ENCODE peak calls at places on chromosome 14, in five cellular contexts. One of them, this sample, is unnamed.

GRCh38 chr14:85444685-85445084 is 85.3 kb upstream of the FLRT2 start:
- DNase-seq in psoas muscle: no peak
- DNase-seq in right lobe of liver: no peak
- DNase-seq in cardiac muscle cell: peak; percentile 77
- DNase-seq in CD8-positive, alpha-beta T cell: no peak
- DNase-seq in this sample: no peak

GRCh38 chr14:106872619-106873446 is 1346.5 kb downstream of the TMEM121 start:
- DNase-seq in right lobe of liver: peak; percentile 74
- DNase-seq in psoas muscle: peak; percentile 67
- DNase-seq in CD8-positive, alpha-beta T cell: peak; percentile 82
- DNase-seq in cardiac muscle cell: no peak
- DNase-seq in this sample: peak; percentile 89

GRCh38 chr14:91367173-91368171 is 50.1 kb downstream of the CCDC88C start:
- DNase-seq in cardiac muscle cell: no peak
- DNase-seq in CD8-positive, alpha-beta T cell: peak; percentile 84
- DNase-seq in right lobe of liver: no peak
- DNase-seq in psoas muscle: no peak
- DNase-seq in this sample: peak; percentile 80

GRCh38 chr14:69073429-69073828 is 79.5 kb downstream of the DCAF5 start:
- DNase-seq in CD8-positive, alpha-beta T cell: no peak
- DNase-seq in cardiac muscle cell: no peak
- DNase-seq in right lobe of liver: no peak
- DNase-seq in psoas muscle: no peak
- DNase-seq in this sample: no peak

GRCh38 chr14:56145181-56145580 is 27.0 kb downstream of the PELI2 start:
- DNase-seq in psoas muscle: no peak
- DNase-seq in right lobe of liver: no peak
- DNase-seq in CD8-positive, alpha-beta T cell: no peak
- DNase-seq in cardiac muscle cell: no peak
- DNase-seq in this sample: no peak

GRCh38 chr14:52003324-52003723 is 14.0 kb downstream of the RTRAF start:
- DNase-seq in psoas muscle: no peak
- DNase-seq in CD8-positive, alpha-beta T cell: no peak
- DNase-seq in cardiac muscle cell: no peak
- DNase-seq in right lobe of liver: no peak
- DNase-seq in this sample: no peak

GRCh38 chr14:60662987-60663386 is 13.7 kb upstream of the SIX1 start:
- DNase-seq in CD8-positive, alpha-beta T cell: no peak
- DNase-seq in cardiac muscle cell: no peak
- DNase-seq in psoas muscle: no peak
- DNase-seq in right lobe of liver: no peak
- DNase-seq in this sample: no peak

GRCh38 chr14:23512156-23512555 is 39.4 kb downstream of the ZFHX2 start:
- DNase-seq in psoas muscle: no peak
- DNase-seq in right lobe of liver: no peak
- DNase-seq in cardiac muscle cell: no peak
- DNase-seq in CD8-positive, alpha-beta T cell: peak; percentile 26
- DNase-seq in this sample: no peak

GRCh38 chr14:24954037-24954696 is 95.8 kb downstream of the STXBP6 start:
- DNase-seq in cardiac muscle cell: no peak
- DNase-seq in right lobe of liver: no peak
- DNase-seq in CD8-positive, alpha-beta T cell: no peak
- DNase-seq in psoas muscle: no peak
- DNase-seq in this sample: no peak

GRCh38 chr14:52026921-52027320 is 37.6 kb downstream of the RTRAF start:
- DNase-seq in psoas muscle: no peak
- DNase-seq in CD8-positive, alpha-beta T cell: no peak
- DNase-seq in right lobe of liver: no peak
- DNase-seq in cardiac muscle cell: no peak
- DNase-seq in this sample: no peak

GRCh38 chr14:90698379-90698869 is 117.8 kb downstream of the TTC7B start:
- DNase-seq in psoas muscle: peak; percentile 81
- DNase-seq in right lobe of liver: peak; percentile 61
- DNase-seq in cardiac muscle cell: no peak
- DNase-seq in CD8-positive, alpha-beta T cell: no peak
- DNase-seq in this sample: no peak

GRCh38 chr14:23555882-23556699 is at the start of gene THTPA:
- DNase-seq in CD8-positive, alpha-beta T cell: peak; percentile 95
- DNase-seq in cardiac muscle cell: peak; percentile 96
- DNase-seq in right lobe of liver: peak; percentile 97
- DNase-seq in psoas muscle: peak; percentile 95
- DNase-seq in this sample: peak; percentile 96

GRCh38 chr14:83171761-83172160 is 1638.1 kb upstream of the SEL1L start:
- DNase-seq in CD8-positive, alpha-beta T cell: no peak
- DNase-seq in cardiac muscle cell: no peak
- DNase-seq in right lobe of liver: no peak
- DNase-seq in psoas muscle: no peak
- DNase-seq in this sample: no peak

GRCh38 chr14:39469094-39469710 is 37.0 kb upstream of the FBXO33 start:
- DNase-seq in right lobe of liver: no peak
- DNase-seq in cardiac muscle cell: peak; percentile 82
- DNase-seq in psoas muscle: no peak
- DNase-seq in CD8-positive, alpha-beta T cell: peak; percentile 38
- DNase-seq in this sample: no peak

GRCh38 chr14:33348510-33348909 is 409.8 kb downstream of the NPAS3 start:
- DNase-seq in right lobe of liver: no peak
- DNase-seq in psoas muscle: no peak
- DNase-seq in cardiac muscle cell: no peak
- DNase-seq in CD8-positive, alpha-beta T cell: no peak
- DNase-seq in this sample: no peak

GRCh38 chr14:51744372-51745150 is 92.9 kb downstream of the FRMD6 start:
- DNase-seq in CD8-positive, alpha-beta T cell: no peak
- DNase-seq in psoas muscle: no peak
- DNase-seq in cardiac muscle cell: no peak
- DNase-seq in right lobe of liver: no peak
- DNase-seq in this sample: no peak

GRCh38 chr14:88599761-88600439 is 37.1 kb downstream of the ZC3H14 start:
- DNase-seq in CD8-positive, alpha-beta T cell: no peak
- DNase-seq in right lobe of liver: no peak
- DNase-seq in psoas muscle: no peak
- DNase-seq in cardiac muscle cell: no peak
- DNase-seq in this sample: no peak

GRCh38 chr14:63578300-63578699 is 35.1 kb upstream of the PPP2R5E start:
- DNase-seq in CD8-positive, alpha-beta T cell: no peak
- DNase-seq in cardiac muscle cell: no peak
- DNase-seq in psoas muscle: no peak
- DNase-seq in right lobe of liver: no peak
- DNase-seq in this sample: no peak

GRCh38 chr14:32075636-32076277 is 1.3 kb upstream of the ARHGAP5 start:
- DNase-seq in cardiac muscle cell: peak; percentile 39
- DNase-seq in psoas muscle: no peak
- DNase-seq in CD8-positive, alpha-beta T cell: peak; percentile 49
- DNase-seq in right lobe of liver: peak; percentile 73
- DNase-seq in this sample: no peak

GRCh38 chr14:32073537-32074189 is 3.4 kb upstream of the ARHGAP5 start:
- DNase-seq in CD8-positive, alpha-beta T cell: peak; percentile 31
- DNase-seq in right lobe of liver: no peak
- DNase-seq in cardiac muscle cell: peak; percentile 81
- DNase-seq in psoas muscle: no peak
- DNase-seq in this sample: peak; percentile 79

GRCh38 chr14:32077081-32078029 is at the start of gene ARHGAP5:
- DNase-seq in psoas muscle: no peak
- DNase-seq in right lobe of liver: peak; percentile 69
- DNase-seq in cardiac muscle cell: peak; percentile 77
- DNase-seq in CD8-positive, alpha-beta T cell: peak; percentile 47
- DNase-seq in this sample: peak; percentile 70

GRCh38 chr14:32076278-32077080 is 625 bp upstream of the ARHGAP5 start:
- DNase-seq in psoas muscle: peak; percentile 98
- DNase-seq in cardiac muscle cell: peak; percentile 97
- DNase-seq in CD8-positive, alpha-beta T cell: peak; percentile 75
- DNase-seq in right lobe of liver: peak; percentile 99
- DNase-seq in this sample: peak; percentile 95

DNA sequence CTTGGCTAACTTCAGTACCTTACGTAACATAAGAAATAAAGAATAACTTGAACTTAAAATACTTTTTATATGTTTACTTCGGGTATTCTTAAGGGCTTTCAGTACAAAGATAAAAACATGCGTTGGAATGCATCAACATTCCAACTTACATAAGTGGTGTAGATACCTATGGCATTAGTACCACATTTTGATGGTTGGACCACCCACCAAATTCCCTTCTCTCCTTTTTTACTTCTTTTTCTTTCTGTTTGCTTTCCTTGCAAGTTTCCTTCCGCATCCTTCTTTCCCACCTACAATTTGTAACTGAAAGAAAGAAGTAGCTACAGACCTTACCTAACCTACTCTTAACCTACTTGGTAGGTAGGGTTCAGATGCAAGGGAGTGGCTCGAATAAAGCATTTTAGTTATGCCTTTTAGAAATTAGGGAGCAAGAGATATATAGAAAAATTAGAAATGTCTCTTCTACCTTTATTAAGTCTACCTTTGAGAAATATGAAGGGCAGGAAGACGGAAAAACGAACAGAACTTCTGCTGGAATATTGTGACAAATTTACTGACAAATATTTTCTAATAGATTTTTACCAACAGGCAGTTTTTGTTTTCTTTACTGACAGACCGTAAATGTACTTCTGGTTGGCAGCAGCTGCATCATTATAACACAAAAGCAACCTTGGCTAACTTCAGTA is 2.1 kb upstream of the ARHGAP5 start:
- DNase-seq in CD8-positive, alpha-beta T cell: no peak
- DNase-seq in psoas muscle: no peak
- DNase-seq in cardiac muscle cell: no peak
- DNase-seq in right lobe of liver: no peak
- DNase-seq in this sample: no peak
- H3K4me3 ChIP-seq in CD8-positive, alpha-beta T cell: no peak overlapping the region
- H3K4me3 ChIP-seq in psoas muscle: peak overlapping the region; percentile 90
- H3K4me3 ChIP-seq in cardiac muscle cell: peak overlapping the region; percentile 66
- H3K4me3 ChIP-seq in right lobe of liver: no peak overlapping the region
- H3K4me3 ChIP-seq in this sample: peak overlapping the region; percentile 96

GRCh38 chr14:54567634-54568561 is 970 bp downstream of the SAMD4A start:
- DNase-seq in cardiac muscle cell: peak; percentile 68
- DNase-seq in psoas muscle: peak; percentile 72
- DNase-seq in CD8-positive, alpha-beta T cell: peak; percentile 57
- DNase-seq in right lobe of liver: peak; percentile 75
- DNase-seq in this sample: peak; percentile 78

GRCh38 chr14:54570047-54570446 is 3.1 kb downstream of the SAMD4A start:
- DNase-seq in right lobe of liver: no peak
- DNase-seq in cardiac muscle cell: no peak
- DNase-seq in psoas muscle: no peak
- DNase-seq in CD8-positive, alpha-beta T cell: no peak
- DNase-seq in this sample: no peak

GRCh38 chr14:54572316-54572715 is 5.4 kb downstream of the SAMD4A start:
- DNase-seq in CD8-positive, alpha-beta T cell: no peak
- DNase-seq in right lobe of liver: no peak
- DNase-seq in psoas muscle: no peak
- DNase-seq in cardiac muscle cell: peak; percentile 53
- DNase-seq in this sample: no peak

GRCh38 chr14:54568821-54569591 is 2.1 kb downstream of the SAMD4A start:
- DNase-seq in CD8-positive, alpha-beta T cell: no peak
- DNase-seq in cardiac muscle cell: peak; percentile 85
- DNase-seq in psoas muscle: peak; percentile 59
- DNase-seq in right lobe of liver: no peak
- DNase-seq in this sample: no peak

DNA sequence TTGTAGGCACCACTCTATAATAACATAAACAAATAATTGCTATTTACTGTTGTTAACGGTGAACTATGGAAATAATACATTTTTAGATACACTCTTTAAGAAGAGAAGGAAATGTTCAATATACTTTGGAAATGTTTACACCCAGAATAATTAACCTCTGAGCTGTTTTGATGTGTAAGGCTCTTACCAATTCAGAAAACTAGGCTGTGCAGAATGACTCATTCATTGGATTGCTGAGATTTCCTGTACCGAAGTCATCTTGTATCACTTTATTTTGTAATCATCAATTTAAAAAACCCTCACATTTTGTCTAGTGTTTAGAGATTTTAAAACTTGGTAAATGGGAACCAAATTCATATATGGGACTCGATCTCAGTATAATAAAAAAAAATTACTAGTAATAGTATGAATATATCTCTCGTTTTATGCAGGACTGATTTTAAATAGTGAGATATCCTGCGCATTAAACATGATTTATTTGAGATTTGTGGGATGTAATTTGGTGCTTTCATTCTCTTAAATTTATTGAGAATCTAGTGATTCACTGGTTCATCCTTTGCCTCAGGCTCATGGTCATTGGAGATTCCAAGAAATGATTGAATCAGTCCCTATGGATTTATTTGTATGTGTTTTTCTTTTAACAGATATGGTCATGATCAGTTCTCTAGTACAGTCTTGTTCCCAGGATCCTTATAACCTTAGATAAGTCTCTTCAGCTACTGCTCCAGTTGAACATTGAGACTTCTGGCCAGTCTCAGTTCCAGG is 3.9 kb downstream of the SAMD4A start:
- DNase-seq in CD8-positive, alpha-beta T cell: no peak
- DNase-seq in right lobe of liver: no peak
- DNase-seq in psoas muscle: no peak
- DNase-seq in cardiac muscle cell: no peak
- DNase-seq in this sample: no peak
- H3K4me1 ChIP-seq in CD8-positive, alpha-beta T cell: peaks cover 4% of the 10 kb centered on the region
- H3K4me1 ChIP-seq in right lobe of liver: no peaks in the 10 kb centered on the region
- H3K4me1 ChIP-seq in psoas muscle: peaks cover 65% of the 10 kb centered on the region
- H3K4me1 ChIP-seq in cardiac muscle cell: peaks cover 50% of the 10 kb centered on the region
- H3K4me1 ChIP-seq in this sample: peaks cover 3% of the 10 kb centered on the region

GRCh38 chr14:104342435-104343293 is 204.3 kb downstream of the KIF26A start:
- DNase-seq in cardiac muscle cell: peak; percentile 75
- DNase-seq in CD8-positive, alpha-beta T cell: no peak
- DNase-seq in psoas muscle: no peak
- DNase-seq in right lobe of liver: no peak
- DNase-seq in this sample: peak; percentile 43

GRCh38 chr14:104339829-104340228 is 201.4 kb downstream of the KIF26A start:
- DNase-seq in psoas muscle: no peak
- DNase-seq in cardiac muscle cell: no peak
- DNase-seq in right lobe of liver: no peak
- DNase-seq in CD8-positive, alpha-beta T cell: no peak
- DNase-seq in this sample: no peak

GRCh38 chr14:104343690-104344640 is 205.6 kb downstream of the KIF26A start:
- DNase-seq in cardiac muscle cell: peak; percentile 31
- DNase-seq in right lobe of liver: no peak
- DNase-seq in CD8-positive, alpha-beta T cell: no peak
- DNase-seq in psoas muscle: no peak
- DNase-seq in this sample: peak; percentile 30

GRCh38 chr14:104343294-104343625 is 204.9 kb downstream of the KIF26A start:
- DNase-seq in right lobe of liver: no peak
- DNase-seq in CD8-positive, alpha-beta T cell: no peak
- DNase-seq in psoas muscle: no peak
- DNase-seq in cardiac muscle cell: no peak
- DNase-seq in this sample: no peak

GRCh38 chr14:104341532-104342434 is 203.4 kb downstream of the KIF26A start:
- DNase-seq in cardiac muscle cell: peak; percentile 74
- DNase-seq in right lobe of liver: peak; percentile 66
- DNase-seq in CD8-positive, alpha-beta T cell: no peak
- DNase-seq in psoas muscle: no peak
- DNase-seq in this sample: peak; percentile 73
- TF ChIP-seq CTCF in cardiac muscle cell: peak; percentile 13
- TF ChIP-seq CTCF in right lobe of liver: peak; percentile 56
- TF ChIP-seq CTCF in CD8-positive, alpha-beta T cell: no peak
- TF ChIP-seq CTCF in psoas muscle: peak; percentile 34
- TF ChIP-seq CTCF in this sample: peak; percentile 28

GRCh38 chr14:75724414-75725204 is 63.6 kb downstream of the TTLL5 start:
- DNase-seq in cardiac muscle cell: no peak
- DNase-seq in right lobe of liver: no peak
- DNase-seq in psoas muscle: peak; percentile 49
- DNase-seq in CD8-positive, alpha-beta T cell: no peak
- DNase-seq in this sample: no peak
- H3K4me3 ChIP-seq in cardiac muscle cell: no peak overlapping the region
- H3K4me3 ChIP-seq in right lobe of liver: no peak overlapping the region
- H3K4me3 ChIP-seq in psoas muscle: no peak overlapping the region
- H3K4me3 ChIP-seq in CD8-positive, alpha-beta T cell: no peak overlapping the region
- H3K4me3 ChIP-seq in this sample: no peak overlapping the region